ENCODE peak calls at places on chromosomes 12 and 14, in eight cellular contexts. One of them, this sample, is unnamed.

GRCh38 chr14:71384007-71384605 is 476.8 kb downstream of the PCNX1 start:
- DNase-seq in astrocyte of the spinal cord: no peak
- DNase-seq in amygdala: no peak
- DNase-seq in GM04503: no peak
- DNase-seq in NCI-H345: no peak
- DNase-seq in upper lobe of right lung: no peak
- DNase-seq in KBM-7: no peak
- DNase-seq in pancreas: peak; percentile 47
- DNase-seq in this sample: no peak

GRCh38 chr14:68140111-68140741 is 320.6 kb downstream of the RAD51B start:
- DNase-seq in astrocyte of the spinal cord: peak; percentile 97
- DNase-seq in amygdala: no peak
- DNase-seq in GM04503: peak; percentile 98
- DNase-seq in NCI-H345: peak; percentile 7
- DNase-seq in upper lobe of right lung: no peak
- DNase-seq in KBM-7: no peak
- DNase-seq in pancreas: no peak
- DNase-seq in this sample: peak; percentile 99

GRCh38 chr14:74917646-74918081 is 5.4 kb downstream of the RPS6KL1 start:
- DNase-seq in astrocyte of the spinal cord: no peak
- DNase-seq in amygdala: no peak
- DNase-seq in GM04503: no peak
- DNase-seq in NCI-H345: no peak
- DNase-seq in upper lobe of right lung: no peak
- DNase-seq in KBM-7: no peak
- DNase-seq in pancreas: no peak
- DNase-seq in this sample: no peak

GRCh38 chr12:73632191-73632590 is 905.4 kb upstream of the ATXN7L3B start:
- DNase-seq in astrocyte of the spinal cord: no peak
- DNase-seq in amygdala: no peak
- DNase-seq in GM04503: no peak
- DNase-seq in NCI-H345: no peak
- DNase-seq in upper lobe of right lung: no peak
- DNase-seq in KBM-7: no peak
- DNase-seq in pancreas: no peak
- DNase-seq in this sample: no peak

GRCh38 chr12:96907681-96908163 is 665 bp downstream of the NEDD1 start:
- DNase-seq in astrocyte of the spinal cord: peak; percentile 51
- DNase-seq in amygdala: no peak
- DNase-seq in GM04503: no peak
- DNase-seq in NCI-H345: peak; percentile 11
- DNase-seq in upper lobe of right lung: no peak
- DNase-seq in KBM-7: peak; percentile 48
- DNase-seq in pancreas: no peak
- DNase-seq in this sample: peak; percentile 6

GRCh38 chr12:67810166-67810565 is 161.6 kb downstream of the DYRK2 start:
- DNase-seq in astrocyte of the spinal cord: no peak
- DNase-seq in amygdala: no peak
- DNase-seq in GM04503: no peak
- DNase-seq in NCI-H345: no peak
- DNase-seq in upper lobe of right lung: no peak
- DNase-seq in KBM-7: no peak
- DNase-seq in pancreas: no peak
- DNase-seq in this sample: no peak

GRCh38 chr12:17992002-17992656 is 97.9 kb downstream of the RERGL start:
- DNase-seq in astrocyte of the spinal cord: peak; percentile 54
- DNase-seq in amygdala: no peak
- DNase-seq in GM04503: no peak
- DNase-seq in NCI-H345: peak; percentile 61
- DNase-seq in upper lobe of right lung: no peak
- DNase-seq in KBM-7: peak; percentile 70
- DNase-seq in pancreas: no peak
- DNase-seq in this sample: no peak

GRCh38 chr12:94516985-94517384 is 57.3 kb upstream of the CEP83 start:
- DNase-seq in astrocyte of the spinal cord: peak; percentile 3
- DNase-seq in amygdala: no peak
- DNase-seq in GM04503: no peak
- DNase-seq in NCI-H345: no peak
- DNase-seq in upper lobe of right lung: no peak
- DNase-seq in KBM-7: no peak
- DNase-seq in pancreas: no peak
- DNase-seq in this sample: no peak

GRCh38 chr12:65208957-65209654 is 39.7 kb downstream of the LEMD3 start:
- DNase-seq in astrocyte of the spinal cord: no peak
- DNase-seq in amygdala: no peak
- DNase-seq in GM04503: no peak
- DNase-seq in NCI-H345: no peak
- DNase-seq in upper lobe of right lung: no peak
- DNase-seq in KBM-7: peak; percentile 22
- DNase-seq in pancreas: no peak
- DNase-seq in this sample: no peak

GRCh38 chr12:125786143-125786542 is 720.9 kb downstream of the AACS start:
- DNase-seq in astrocyte of the spinal cord: no peak
- DNase-seq in amygdala: no peak
- DNase-seq in GM04503: no peak
- DNase-seq in NCI-H345: no peak
- DNase-seq in upper lobe of right lung: no peak
- DNase-seq in KBM-7: no peak
- DNase-seq in pancreas: no peak
- DNase-seq in this sample: no peak

GRCh38 chr12:95368931-95369330 is 105.0 kb upstream of the METAP2 start:
- DNase-seq in astrocyte of the spinal cord: no peak
- DNase-seq in amygdala: no peak
- DNase-seq in GM04503: peak; percentile 52
- DNase-seq in NCI-H345: no peak
- DNase-seq in upper lobe of right lung: no peak
- DNase-seq in KBM-7: no peak
- DNase-seq in pancreas: no peak
- DNase-seq in this sample: no peak

GRCh38 chr12:98698603-98699463 is 53.7 kb downstream of the APAF1 start:
- DNase-seq in astrocyte of the spinal cord: peak; percentile 72
- DNase-seq in amygdala: no peak
- DNase-seq in GM04503: peak; percentile 8
- DNase-seq in NCI-H345: peak; percentile 4
- DNase-seq in upper lobe of right lung: no peak
- DNase-seq in KBM-7: peak; percentile 74
- DNase-seq in pancreas: no peak
- DNase-seq in this sample: peak; percentile 18

GRCh38 chr14:64971890-64972785 is at the start of gene RAB15:
- DNase-seq in astrocyte of the spinal cord: no peak
- DNase-seq in amygdala: no peak
- DNase-seq in GM04503: no peak
- DNase-seq in NCI-H345: peak; percentile 60
- DNase-seq in upper lobe of right lung: peak; percentile 74
- DNase-seq in KBM-7: peak; percentile 28
- DNase-seq in pancreas: peak; percentile 71
- DNase-seq in this sample: no peak

GRCh38 chr12:11321980-11322379 is 11.7 kb upstream of the PRB4 start:
- DNase-seq in astrocyte of the spinal cord: peak; percentile 52
- DNase-seq in amygdala: no peak
- DNase-seq in GM04503: peak; percentile 7
- DNase-seq in NCI-H345: no peak
- DNase-seq in upper lobe of right lung: no peak
- DNase-seq in KBM-7: no peak
- DNase-seq in pancreas: no peak
- DNase-seq in this sample: no peak

GRCh38 chr12:49790741-49791140 is 37.5 kb downstream of the NCKAP5L start:
- DNase-seq in astrocyte of the spinal cord: no peak
- DNase-seq in amygdala: no peak
- DNase-seq in GM04503: no peak
- DNase-seq in NCI-H345: no peak
- DNase-seq in upper lobe of right lung: peak; percentile 57
- DNase-seq in KBM-7: no peak
- DNase-seq in pancreas: no peak
- DNase-seq in this sample: no peak

GRCh38 chr14:80047761-80048160 is 163.5 kb downstream of the DIO2 start:
- DNase-seq in astrocyte of the spinal cord: no peak
- DNase-seq in amygdala: no peak
- DNase-seq in GM04503: no peak
- DNase-seq in NCI-H345: no peak
- DNase-seq in upper lobe of right lung: no peak
- DNase-seq in KBM-7: no peak
- DNase-seq in pancreas: no peak
- DNase-seq in this sample: no peak

GRCh38 chr12:109016978-109017377 is 3.9 kb downstream of the SVOP start:
- DNase-seq in astrocyte of the spinal cord: no peak
- DNase-seq in amygdala: no peak
- DNase-seq in GM04503: no peak
- DNase-seq in NCI-H345: no peak
- DNase-seq in upper lobe of right lung: no peak
- DNase-seq in KBM-7: no peak
- DNase-seq in pancreas: no peak
- DNase-seq in this sample: no peak

GRCh38 chr12:52713960-52714886 is 10.9 kb upstream of the KRT77 start:
- DNase-seq in astrocyte of the spinal cord: no peak
- DNase-seq in amygdala: no peak
- DNase-seq in GM04503: no peak
- DNase-seq in NCI-H345: no peak
- DNase-seq in upper lobe of right lung: no peak
- DNase-seq in KBM-7: no peak
- DNase-seq in pancreas: no peak
- DNase-seq in this sample: no peak

GRCh38 chr12:96047621-96048211 is 12.3 kb upstream of the LTA4H start:
- DNase-seq in astrocyte of the spinal cord: peak; percentile 73
- DNase-seq in amygdala: no peak
- DNase-seq in GM04503: no peak
- DNase-seq in NCI-H345: peak; percentile 55
- DNase-seq in upper lobe of right lung: peak; percentile 71
- DNase-seq in KBM-7: peak; percentile 93
- DNase-seq in pancreas: no peak
- DNase-seq in this sample: no peak

GRCh38 chr14:59148334-59148900 is 40.0 kb upstream of the DAAM1 start:
- DNase-seq in astrocyte of the spinal cord: no peak
- DNase-seq in amygdala: no peak
- DNase-seq in GM04503: no peak
- DNase-seq in NCI-H345: no peak
- DNase-seq in upper lobe of right lung: no peak
- DNase-seq in KBM-7: no peak
- DNase-seq in pancreas: no peak
- DNase-seq in this sample: no peak

GRCh38 chr12:105322070-105322469 is 8.4 kb upstream of the C12orf75 start:
- DNase-seq in astrocyte of the spinal cord: no peak
- DNase-seq in amygdala: no peak
- DNase-seq in GM04503: peak; percentile 80
- DNase-seq in NCI-H345: no peak
- DNase-seq in upper lobe of right lung: no peak
- DNase-seq in KBM-7: no peak
- DNase-seq in pancreas: no peak
- DNase-seq in this sample: no peak

GRCh38 chr12:107570721-107571120 is 114.9 kb upstream of the PWP1 start:
- DNase-seq in astrocyte of the spinal cord: peak; percentile 63
- DNase-seq in amygdala: no peak
- DNase-seq in GM04503: no peak
- DNase-seq in NCI-H345: no peak
- DNase-seq in upper lobe of right lung: no peak
- DNase-seq in KBM-7: no peak
- DNase-seq in pancreas: no peak
- DNase-seq in this sample: no peak

GRCh38 chr12:109513977-109514376 is 36.5 kb downstream of the UBE3B start:
- DNase-seq in astrocyte of the spinal cord: no peak
- DNase-seq in amygdala: no peak
- DNase-seq in GM04503: no peak
- DNase-seq in NCI-H345: peak; percentile 10
- DNase-seq in upper lobe of right lung: no peak
- DNase-seq in KBM-7: no peak
- DNase-seq in pancreas: no peak
- DNase-seq in this sample: no peak

GRCh38 chr12:21527451-21528180 is 1.5 kb downstream of the SPX start:
- DNase-seq in astrocyte of the spinal cord: peak; percentile 55
- DNase-seq in amygdala: no peak
- DNase-seq in GM04503: no peak
- DNase-seq in NCI-H345: peak; percentile 90
- DNase-seq in upper lobe of right lung: peak; percentile 77
- DNase-seq in KBM-7: peak; percentile 53
- DNase-seq in pancreas: peak; percentile 85
- DNase-seq in this sample: no peak

GRCh38 chr12:69575346-69575745 is 9.9 kb upstream of the CCT2 start:
- DNase-seq in astrocyte of the spinal cord: no peak
- DNase-seq in amygdala: no peak
- DNase-seq in GM04503: no peak
- DNase-seq in NCI-H345: no peak
- DNase-seq in upper lobe of right lung: no peak
- DNase-seq in KBM-7: no peak
- DNase-seq in pancreas: no peak
- DNase-seq in this sample: no peak

GRCh38 chr14:78202976-78203375 is 32.8 kb downstream of the NRXN3 start:
- DNase-seq in astrocyte of the spinal cord: no peak
- DNase-seq in amygdala: no peak
- DNase-seq in GM04503: no peak
- DNase-seq in NCI-H345: peak; percentile 97
- DNase-seq in upper lobe of right lung: no peak
- DNase-seq in KBM-7: no peak
- DNase-seq in pancreas: no peak
- DNase-seq in this sample: no peak